ENCODE peak calls at places on chromosomes 2 and 18, in eight cellular contexts. J is T-helper 2 cell; E is MCF 10A; Y is AG04450; X is substantia nigra; H is lung microvascular endothelial cell; T is activated CD4-positive, alpha-beta T cell treated with anti-CD3 and anti-CD28 coated beads, Interleukin-2, amount 50 U/mL, for 48 hours; A is GM12865. Z is an unnamed sample.

GRCh38 chr2:160920791-160921303 is 239.4 kb upstream of the TANK start:
- DNase-seq in J (no peak), E (no peak), Y (peak; percentile 93), X (no peak), H (peak; percentile 4), T (no peak), A (no peak), Z (no peak)

GRCh38 chr18:73232933-73233332 is 365.1 kb upstream of the NETO1 start:
- DNase-seq in J (no peak), E (no peak), Y (no peak), X (no peak), H (no peak), T (no peak), A (peak; percentile 5), Z (no peak)

GRCh38 chr2:182758379-182758778 is 42.3 kb downstream of the DNAJC10 start:
- DNase-seq in J (no peak), E (no peak), Y (no peak), X (no peak), H (no peak), T (no peak), A (no peak), Z (no peak)

GRCh38 chr2:209473930-209474419 is 50.1 kb downstream of the MAP2 start:
- DNase-seq in J (no peak), E (peak; percentile 93), Y (peak; percentile 70), X (no peak), H (peak; percentile 59), T (no peak), A (no peak), Z (no peak)

GRCh38 chr2:75545387-75545786 is 15.4 kb downstream of the EVA1A start:
- DNase-seq in J (no peak), E (no peak), Y (no peak), X (no peak), H (no peak), T (no peak), A (no peak), Z (no peak)

GRCh38 chr2:30272761-30273573 is 41.6 kb downstream of the LBH start:
- DNase-seq in J (no peak), E (peak; percentile 57), Y (peak; percentile 38), X (no peak), H (peak; percentile 76), T (peak; percentile 47), A (no peak), Z (no peak)

GRCh38 chr2:183149489-183149888 is 25.2 kb downstream of the NUP35 start:
- DNase-seq in J (no peak), E (no peak), Y (peak; percentile 33), X (no peak), H (no peak), T (no peak), A (no peak), Z (no peak)

GRCh38 chr2:47534179-47534919 is 131.4 kb downstream of the MSH2 start:
- DNase-seq in J (no peak), E (peak; percentile 64), Y (peak; percentile 55), X (no peak), H (peak; percentile 91), T (peak; percentile 10), A (no peak), Z (no peak)

GRCh38 chr2:149020432-149020851 is 18.1 kb upstream of the LYPD6B start:
- DNase-seq in J (no peak), E (peak; percentile 30), Y (no peak), X (no peak), H (no peak), T (no peak), A (peak; percentile 94), Z (no peak)

GRCh38 chr2:28606986-28607441 is 111.2 kb downstream of the PLB1 start:
- DNase-seq in J (no peak), E (no peak), Y (no peak), X (no peak), H (peak; percentile 38), T (no peak), A (no peak), Z (no peak)

GRCh38 chr18:6857305-6857704 is 127.8 kb downstream of the ARHGAP28 start:
- DNase-seq in J (no peak), E (no peak), Y (peak; percentile 64), X (no peak), H (no peak), T (no peak), A (no peak), Z (no peak)

GRCh38 chr18:75208836-75209128 is 157 bp downstream of the PTGR3 start:
- DNase-seq in J (no peak), E (no peak), Y (no peak), X (no peak), H (no peak), T (peak; percentile 43), A (no peak), Z (no peak)

GRCh38 chr18:77067315-77068061 is 65.1 kb downstream of the MBP start:
- DNase-seq in J (peak; percentile 97), E (peak; percentile 88), Y (peak; percentile 64), X (no peak), H (peak; percentile 97), T (peak; percentile 72), A (peak; percentile 84), Z (no peak)

GRCh38 chr2:233113114-233113452 is 52.9 kb downstream of the INPP5D start:
- DNase-seq in J (no peak), E (no peak), Y (no peak), X (no peak), H (no peak), T (no peak), A (no peak), Z (no peak)

GRCh38 chr2:104595576-104595975 is 258.3 kb upstream of the POU3F3 start:
- DNase-seq in J (no peak), E (no peak), Y (no peak), X (no peak), H (no peak), T (no peak), A (no peak), Z (no peak)

GRCh38 chr2:119718391-119719260 is 39.6 kb downstream of the TMEM177 start:
- DNase-seq in J (no peak), E (no peak), Y (no peak), X (no peak), H (no peak), T (no peak), A (no peak), Z (no peak)

GRCh38 chr18:79856119-79857080 is 58.7 kb downstream of the KCNG2 start:
- DNase-seq in J (peak; percentile 35), E (no peak), Y (no peak), X (no peak), H (no peak), T (peak; percentile 1), A (peak; percentile 61), Z (no peak)

GRCh38 chr18:75868031-75868430 is 440.5 kb upstream of the SMIM21 start:
- DNase-seq in J (no peak), E (no peak), Y (no peak), X (no peak), H (no peak), T (no peak), A (no peak), Z (no peak)

GRCh38 chr2:190765386-190766173 is 115.0 kb upstream of the GLS start:
- DNase-seq in J (no peak), E (peak; percentile 39), Y (peak; percentile 29), X (no peak), H (no peak), T (no peak), A (no peak), Z (no peak)

GRCh38 chr2:107576991-107577390 is 249.7 kb upstream of the RGPD4 start:
- DNase-seq in J (no peak), E (no peak), Y (no peak), X (no peak), H (no peak), T (no peak), A (no peak), Z (no peak)

GRCh38 chr2:174603280-174603679 is 5.7 kb upstream of the WIPF1 start:
- DNase-seq in J (peak; percentile 73), E (peak; percentile 58), Y (no peak), X (no peak), H (peak; percentile 69), T (no peak), A (peak; percentile 67), Z (peak; percentile 59)

GRCh38 chr2:184599054-184599874 is 935 bp downstream of the ZNF804A start:
- DNase-seq in J (no peak), E (peak; percentile 17), Y (no peak), X (no peak), H (no peak), T (no peak), A (no peak), Z (no peak)

GRCh38 chr18:79515331-79515730 is 119.6 kb downstream of the NFATC1 start:
- DNase-seq in J (no peak), E (no peak), Y (no peak), X (no peak), H (no peak), T (no peak), A (no peak), Z (no peak)

GRCh38 chr18:31161757-31162418 is 768 bp downstream of the DSC1 start:
- DNase-seq in J (no peak), E (no peak), Y (no peak), X (no peak), H (no peak), T (no peak), A (no peak), Z (no peak)

Z was measured in hypothalamus.